ENCODE peak calls at places on chromosomes 6 and 20, in seven cellular contexts. One of them, this sample, is unnamed.

GRCh38 chr20:20487811-20488210 is 119.9 kb downstream of the INSM1 start:
- DNase-seq in cardiac muscle cell: no peak
- DNase-seq in BJ: peak
- DNase-seq in astrocyte of the spinal cord: peak
- DNase-seq in adrenal gland: no peak
- DNase-seq in fibroblast of mammary gland: no peak
- DNase-seq in mucosa of descending colon: no peak
- DNase-seq in this sample: no peak

GRCh38 chr6:133286765-133287164 is 45.6 kb downstream of the EYA4 start:
- DNase-seq in BJ: no peak
- DNase-seq in mucosa of descending colon: no peak
- DNase-seq in adrenal gland: no peak
- DNase-seq in cardiac muscle cell: no peak
- DNase-seq in astrocyte of the spinal cord: peak
- DNase-seq in fibroblast of mammary gland: peak
- DNase-seq in this sample: no peak

GRCh38 chr6:161631676-161632194 is 357.9 kb upstream of the AGPAT4 start:
- DNase-seq in BJ: peak
- DNase-seq in fibroblast of mammary gland: peak
- DNase-seq in cardiac muscle cell: no peak
- DNase-seq in adrenal gland: peak
- DNase-seq in mucosa of descending colon: no peak
- DNase-seq in astrocyte of the spinal cord: peak
- DNase-seq in this sample: peak

GRCh38 chr6:154555075-154555677 is 44.7 kb upstream of the CNKSR3 start:
- DNase-seq in fibroblast of mammary gland: no peak
- DNase-seq in BJ: no peak
- DNase-seq in cardiac muscle cell: no peak
- DNase-seq in astrocyte of the spinal cord: peak
- DNase-seq in adrenal gland: no peak
- DNase-seq in mucosa of descending colon: peak
- DNase-seq in this sample: peak

GRCh38 chr6:16548121-16548520 is 213.1 kb downstream of the ATXN1 start:
- DNase-seq in cardiac muscle cell: no peak
- DNase-seq in fibroblast of mammary gland: peak
- DNase-seq in astrocyte of the spinal cord: no peak
- DNase-seq in BJ: no peak
- DNase-seq in mucosa of descending colon: no peak
- DNase-seq in adrenal gland: no peak
- DNase-seq in this sample: no peak

GRCh38 chr20:34532751-34533150 is 16.5 kb downstream of the DYNLRB1 start:
- DNase-seq in astrocyte of the spinal cord: no peak
- DNase-seq in adrenal gland: no peak
- DNase-seq in cardiac muscle cell: no peak
- DNase-seq in fibroblast of mammary gland: no peak
- DNase-seq in mucosa of descending colon: no peak
- DNase-seq in BJ: no peak
- DNase-seq in this sample: no peak

GRCh38 chr6:52507557-52508260 is 69.2 kb downstream of the TRAM2 start:
- DNase-seq in adrenal gland: no peak
- DNase-seq in cardiac muscle cell: no peak
- DNase-seq in BJ: no peak
- DNase-seq in fibroblast of mammary gland: peak
- DNase-seq in astrocyte of the spinal cord: peak
- DNase-seq in mucosa of descending colon: no peak
- DNase-seq in this sample: no peak

GRCh38 chr6:4884646-4885427 is 108.6 kb downstream of the CDYL start:
- DNase-seq in BJ: no peak
- DNase-seq in mucosa of descending colon: no peak
- DNase-seq in astrocyte of the spinal cord: no peak
- DNase-seq in adrenal gland: no peak
- DNase-seq in fibroblast of mammary gland: no peak
- DNase-seq in cardiac muscle cell: no peak
- DNase-seq in this sample: no peak

GRCh38 chr6:101398716-101399626 is 5.5 kb downstream of the GRIK2 start:
- DNase-seq in fibroblast of mammary gland: no peak
- DNase-seq in astrocyte of the spinal cord: no peak
- DNase-seq in cardiac muscle cell: no peak
- DNase-seq in mucosa of descending colon: no peak
- DNase-seq in BJ: no peak
- DNase-seq in adrenal gland: no peak
- DNase-seq in this sample: no peak

GRCh38 chr6:168089186-168090063 is 10.4 kb upstream of the FRMD1 start:
- DNase-seq in astrocyte of the spinal cord: no peak
- DNase-seq in cardiac muscle cell: no peak
- DNase-seq in adrenal gland: no peak
- DNase-seq in BJ: no peak
- DNase-seq in fibroblast of mammary gland: no peak
- DNase-seq in mucosa of descending colon: no peak
- DNase-seq in this sample: no peak

GRCh38 chr20:41309817-41310216 is 7.7 kb downstream of the ZHX3 start:
- DNase-seq in fibroblast of mammary gland: peak
- DNase-seq in BJ: no peak
- DNase-seq in astrocyte of the spinal cord: peak
- DNase-seq in mucosa of descending colon: no peak
- DNase-seq in cardiac muscle cell: no peak
- DNase-seq in adrenal gland: peak
- DNase-seq in this sample: no peak

GRCh38 chr6:165889636-165890403 is 226.8 kb upstream of the PDE10A start:
- DNase-seq in astrocyte of the spinal cord: peak
- DNase-seq in BJ: no peak
- DNase-seq in cardiac muscle cell: peak
- DNase-seq in mucosa of descending colon: peak
- DNase-seq in adrenal gland: peak
- DNase-seq in fibroblast of mammary gland: peak
- DNase-seq in this sample: no peak

GRCh38 chr20:37379967-37380828 is 34.3 kb downstream of the SRC start:
- DNase-seq in cardiac muscle cell: no peak
- DNase-seq in astrocyte of the spinal cord: peak
- DNase-seq in mucosa of descending colon: no peak
- DNase-seq in fibroblast of mammary gland: peak
- DNase-seq in BJ: no peak
- DNase-seq in adrenal gland: peak
- DNase-seq in this sample: no peak

GRCh38 chr6:27669798-27670301 is 196.9 kb upstream of the ZNF184 start:
- DNase-seq in adrenal gland: no peak
- DNase-seq in fibroblast of mammary gland: no peak
- DNase-seq in mucosa of descending colon: no peak
- DNase-seq in cardiac muscle cell: no peak
- DNase-seq in BJ: no peak
- DNase-seq in astrocyte of the spinal cord: no peak
- DNase-seq in this sample: no peak

GRCh38 chr6:149614352-149614751 is 34.2 kb downstream of the KATNA1 start:
- DNase-seq in adrenal gland: no peak
- DNase-seq in fibroblast of mammary gland: peak
- DNase-seq in BJ: no peak
- DNase-seq in astrocyte of the spinal cord: peak
- DNase-seq in mucosa of descending colon: no peak
- DNase-seq in cardiac muscle cell: no peak
- DNase-seq in this sample: peak

DNA sequence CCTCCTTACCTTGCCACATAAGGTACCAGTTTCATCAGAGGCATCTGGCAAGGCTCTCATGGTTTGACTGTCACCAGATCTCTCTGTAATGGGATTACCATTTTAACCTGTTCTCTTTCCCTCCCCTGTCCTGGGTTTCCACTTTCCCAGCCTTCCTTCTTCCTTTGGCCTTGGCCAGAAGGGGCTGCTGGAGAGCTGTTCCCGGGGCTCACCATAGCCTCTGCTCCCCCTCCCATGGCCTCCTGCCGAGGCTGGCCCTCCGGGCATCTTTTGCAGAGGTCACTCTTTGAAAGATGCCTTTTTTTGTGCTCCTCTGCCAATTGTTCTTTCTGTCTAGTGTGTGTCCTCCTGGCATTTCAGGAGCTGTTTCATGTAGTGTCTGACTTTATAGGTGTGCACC is 100.7 kb upstream of the SCP2D1 start:
- DNase-seq in mucosa of descending colon: no peak
- DNase-seq in astrocyte of the spinal cord: no peak
- DNase-seq in fibroblast of mammary gland: no peak
- DNase-seq in BJ: no peak
- DNase-seq in adrenal gland: no peak
- DNase-seq in cardiac muscle cell: no peak
- DNase-seq in this sample: no peak
- TF ChIP-seq CTCF in mucosa of descending colon: no peak
- TF ChIP-seq CTCF in astrocyte of the spinal cord: peak
- TF ChIP-seq CTCF in fibroblast of mammary gland: no peak
- TF ChIP-seq CTCF in BJ: no peak
- TF ChIP-seq CTCF in adrenal gland: no peak
- TF ChIP-seq CTCF in cardiac muscle cell: no peak
- TF ChIP-seq CTCF in this sample: no peak

DNA sequence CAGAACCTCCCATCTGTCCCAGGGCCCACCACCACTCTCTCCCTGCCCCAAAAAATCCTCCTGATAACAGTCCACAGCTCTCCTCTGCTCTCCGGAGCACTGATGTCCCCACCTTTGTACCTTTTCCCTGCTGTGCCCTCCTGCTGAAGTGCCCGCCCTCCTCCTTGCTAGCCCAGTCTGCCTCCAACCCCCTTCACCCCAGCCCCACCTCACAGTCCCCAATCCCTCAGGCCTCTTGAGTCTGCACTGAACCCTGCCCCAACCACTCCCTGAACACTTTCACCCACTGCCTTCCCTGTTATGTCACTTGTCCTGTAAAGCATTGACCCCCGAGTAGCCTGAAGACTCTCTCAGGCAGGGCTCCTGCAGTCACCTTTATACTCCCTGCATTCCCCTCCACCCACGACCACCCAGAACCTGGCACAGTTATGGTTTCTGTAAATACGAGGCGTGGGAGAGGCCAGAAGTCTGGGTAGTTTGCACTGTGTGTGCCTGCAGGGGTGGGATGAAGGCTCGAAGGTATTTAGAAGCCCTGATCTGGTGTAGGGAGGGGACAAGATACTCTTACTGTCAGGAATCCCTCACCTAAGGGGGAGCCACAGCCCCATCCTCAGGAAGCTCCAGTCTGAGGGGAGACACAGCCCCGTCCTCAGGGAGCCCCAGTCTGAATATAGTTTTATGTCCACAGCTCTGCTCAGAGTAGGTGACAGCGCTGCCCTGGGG is 5.4 kb downstream of the GLP1R start:
- DNase-seq in astrocyte of the spinal cord: no peak
- DNase-seq in fibroblast of mammary gland: no peak
- DNase-seq in mucosa of descending colon: peak
- DNase-seq in BJ: no peak
- DNase-seq in adrenal gland: no peak
- DNase-seq in cardiac muscle cell: no peak
- DNase-seq in this sample: no peak
- H3K4me3 ChIP-seq in astrocyte of the spinal cord: no peak
- H3K4me3 ChIP-seq in fibroblast of mammary gland: no peak
- H3K4me3 ChIP-seq in mucosa of descending colon: no peak
- H3K4me3 ChIP-seq in BJ: no peak
- H3K4me3 ChIP-seq in adrenal gland: no peak
- H3K4me3 ChIP-seq in cardiac muscle cell: no peak
- H3K4me3 ChIP-seq in this sample: no peak

GRCh38 chr6:160420253-160420968 is 72.2 kb downstream of the SLC22A3 start:
- DNase-seq in adrenal gland: no peak
- DNase-seq in fibroblast of mammary gland: no peak
- DNase-seq in cardiac muscle cell: no peak
- DNase-seq in astrocyte of the spinal cord: no peak
- DNase-seq in mucosa of descending colon: no peak
- DNase-seq in BJ: no peak
- DNase-seq in this sample: no peak

GRCh38 chr6:160417135-160417534 is 69.0 kb downstream of the SLC22A3 start:
- DNase-seq in astrocyte of the spinal cord: no peak
- DNase-seq in mucosa of descending colon: no peak
- DNase-seq in cardiac muscle cell: no peak
- DNase-seq in adrenal gland: no peak
- DNase-seq in BJ: no peak
- DNase-seq in fibroblast of mammary gland: no peak
- DNase-seq in this sample: no peak

GRCh38 chr6:160417550-160417949 is 69.4 kb downstream of the SLC22A3 start:
- DNase-seq in cardiac muscle cell: no peak
- DNase-seq in mucosa of descending colon: no peak
- DNase-seq in fibroblast of mammary gland: no peak
- DNase-seq in adrenal gland: no peak
- DNase-seq in astrocyte of the spinal cord: no peak
- DNase-seq in BJ: no peak
- DNase-seq in this sample: no peak

GRCh38 chr6:160419488-160419887 is 71.3 kb downstream of the SLC22A3 start:
- DNase-seq in astrocyte of the spinal cord: no peak
- DNase-seq in BJ: no peak
- DNase-seq in mucosa of descending colon: no peak
- DNase-seq in adrenal gland: no peak
- DNase-seq in fibroblast of mammary gland: no peak
- DNase-seq in cardiac muscle cell: no peak
- DNase-seq in this sample: no peak

DNA sequence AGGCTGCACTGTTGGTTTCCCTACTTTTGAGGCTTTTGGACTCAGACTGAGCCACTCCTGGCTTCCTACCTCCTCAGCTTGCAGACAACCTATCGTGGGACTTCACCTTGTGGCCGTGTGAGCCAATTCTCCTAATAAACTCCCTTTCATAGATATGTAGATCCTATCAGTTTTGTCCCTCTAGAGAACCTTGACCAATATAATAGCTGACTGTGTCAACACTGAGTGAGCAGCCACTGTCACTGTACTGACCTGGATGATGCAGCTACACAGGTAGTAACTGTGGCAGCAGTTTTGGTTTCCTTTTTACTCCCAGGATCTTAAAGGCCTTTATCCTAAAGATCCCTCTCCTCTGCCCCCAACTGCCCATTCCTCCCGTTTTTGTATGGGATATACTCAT is 70.2 kb downstream of the SLC22A3 start:
- DNase-seq in fibroblast of mammary gland: no peak
- DNase-seq in mucosa of descending colon: no peak
- DNase-seq in adrenal gland: no peak
- DNase-seq in cardiac muscle cell: no peak
- DNase-seq in astrocyte of the spinal cord: no peak
- DNase-seq in BJ: no peak
- DNase-seq in this sample: no peak
- TF ChIP-seq CTCF in fibroblast of mammary gland: no peak
- TF ChIP-seq CTCF in mucosa of descending colon: no peak
- TF ChIP-seq CTCF in adrenal gland: no peak
- TF ChIP-seq CTCF in cardiac muscle cell: no peak
- TF ChIP-seq CTCF in astrocyte of the spinal cord: no peak
- TF ChIP-seq CTCF in BJ: no peak
- TF ChIP-seq CTCF in this sample: no peak

GRCh38 chr6:115271001-115271400 is 789.7 kb downstream of the FRK start:
- DNase-seq in fibroblast of mammary gland: no peak
- DNase-seq in adrenal gland: no peak
- DNase-seq in mucosa of descending colon: no peak
- DNase-seq in BJ: no peak
- DNase-seq in cardiac muscle cell: no peak
- DNase-seq in astrocyte of the spinal cord: no peak
- DNase-seq in this sample: no peak

GRCh38 chr6:115271434-115271833 is 789.3 kb downstream of the FRK start:
- DNase-seq in cardiac muscle cell: peak
- DNase-seq in adrenal gland: no peak
- DNase-seq in astrocyte of the spinal cord: no peak
- DNase-seq in fibroblast of mammary gland: no peak
- DNase-seq in mucosa of descending colon: no peak
- DNase-seq in BJ: no peak
- DNase-seq in this sample: no peak

DNA sequence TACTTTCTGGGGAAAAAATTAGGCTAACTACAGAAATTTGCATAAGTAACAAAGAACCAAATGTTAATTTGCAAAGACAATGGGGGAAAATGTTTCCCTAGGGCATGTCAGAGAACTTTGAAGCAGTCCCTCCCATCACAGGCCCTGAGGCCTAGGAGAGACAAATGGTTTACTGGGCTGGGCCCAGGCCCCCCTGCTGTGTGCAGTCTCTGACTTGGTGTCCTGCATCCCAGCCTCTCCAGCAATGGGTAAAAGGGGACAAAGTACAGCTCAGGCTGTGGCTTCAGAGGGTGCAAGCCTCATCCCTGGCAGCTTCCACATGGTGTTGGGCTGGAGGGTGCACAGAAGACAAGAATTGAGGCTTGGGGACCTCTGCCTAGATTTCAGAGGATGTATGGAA is 788.4 kb downstream of the FRK start:
- DNase-seq in adrenal gland: no peak
- DNase-seq in mucosa of descending colon: no peak
- DNase-seq in BJ: no peak
- DNase-seq in cardiac muscle cell: no peak
- DNase-seq in fibroblast of mammary gland: no peak
- DNase-seq in astrocyte of the spinal cord: no peak
- DNase-seq in this sample: no peak
- H3K4me3 ChIP-seq in adrenal gland: no peak
- H3K4me3 ChIP-seq in mucosa of descending colon: no peak
- H3K4me3 ChIP-seq in BJ: no peak
- H3K4me3 ChIP-seq in cardiac muscle cell: no peak
- H3K4me3 ChIP-seq in fibroblast of mammary gland: no peak
- H3K4me3 ChIP-seq in astrocyte of the spinal cord: no peak
- H3K4me3 ChIP-seq in this sample: no peak

This sample was measured in retinal pigment epithelial cell.